ENCODE peak calls at places on chromosome 18, in four cellular contexts. Y is HepG2, N is K562, R is GM12878. H is an unnamed sample.

GRCh38 chr18:13159579-13159978 is 59.0 kb upstream of the LDLRAD4 start:
- DNase-seq in Y (peak), N (peak), R (no peak), H (peak)

GRCh38 chr18:44569391-44570055 is 111.2 kb upstream of the SETBP1 start:
- DNase-seq in Y (no peak), N (no peak), R (no peak), H (no peak)

GRCh38 chr18:78857252-78858150 is 122.1 kb upstream of the SALL3 start:
- DNase-seq in Y (no peak), N (no peak), R (no peak), H (no peak)

GRCh38 chr18:42052137-42052708 is 97.2 kb downstream of the PIK3C3 start:
- DNase-seq in Y (no peak), N (no peak), R (no peak), H (no peak)

GRCh38 chr18:45628979-45629958 is 14.0 kb downstream of the SLC14A2 start:
- DNase-seq in Y (no peak), N (no peak), R (no peak), H (peak)

GRCh38 chr18:51195602-51196115 is 1.8 kb downstream of the MEX3C start:
- DNase-seq in Y (peak), N (no peak), R (no peak), H (peak)

GRCh38 chr18:50152900-50153299 is 42.0 kb downstream of the MYO5B start:
- DNase-seq in Y (no peak), N (no peak), R (no peak), H (no peak)

GRCh38 chr18:35619468-35619867 is 37.9 kb downstream of the GALNT1 start:
- DNase-seq in Y (no peak), N (no peak), R (no peak), H (no peak)

GRCh38 chr18:68480196-68480595 is 234.7 kb downstream of the TMX3 start:
- DNase-seq in Y (no peak), N (no peak), R (no peak), H (no peak)

GRCh38 chr18:36469471-36469870 is 172.0 kb downstream of the FHOD3 start:
- DNase-seq in Y (no peak), N (no peak), R (no peak), H (no peak)

GRCh38 chr18:35424356-35424755 is 47.2 kb upstream of the ZNF396 start:
- DNase-seq in Y (no peak), N (no peak), R (no peak), H (no peak)

GRCh38 chr18:37836071-37836470 is 270.5 kb upstream of the CELF4 start:
- DNase-seq in Y (no peak), N (no peak), R (no peak), H (no peak)

GRCh38 chr18:22609642-22610041 is 191.9 kb upstream of the CTAGE1 start:
- DNase-seq in Y (peak), N (no peak), R (no peak), H (peak)

GRCh38 chr18:80133124-80133523 is 24.1 kb downstream of the ADNP2 start:
- DNase-seq in Y (no peak), N (no peak), R (no peak), H (no peak)

GRCh38 chr18:61551586-61551985 is 218.4 kb downstream of the CDH20 start:
- DNase-seq in Y (peak), N (peak), R (peak), H (peak)

GRCh38 chr18:78875268-78875997 is 104.2 kb upstream of the SALL3 start:
- DNase-seq in Y (peak), N (peak), R (no peak), H (no peak)

GRCh38 chr18:77039196-77040140 is 93.1 kb downstream of the MBP start:
- DNase-seq in Y (no peak), N (no peak), R (no peak), H (no peak)

GRCh38 chr18:75023473-75023872 is 185.5 kb downstream of the PTGR3 start:
- DNase-seq in Y (no peak), N (no peak), R (no peak), H (no peak)

GRCh38 chr18:9361191-9361590 is 26.6 kb downstream of the TWSG1 start:
- DNase-seq in Y (no peak), N (no peak), R (no peak), H (no peak)

GRCh38 chr18:7894592-7894991 is 327.5 kb downstream of the PTPRM start:
- DNase-seq in Y (no peak), N (no peak), R (no peak), H (no peak)

GRCh38 chr18:7895346-7895745 is 328.2 kb downstream of the PTPRM start:
- DNase-seq in Y (no peak), N (no peak), R (no peak), H (no peak)

GRCh38 chr18:7898181-7898580 is 331.1 kb downstream of the PTPRM start:
- DNase-seq in Y (no peak), N (no peak), R (no peak), H (no peak)

GRCh38 chr18:7897119-7897518 is 330.0 kb downstream of the PTPRM start:
- DNase-seq in Y (no peak), N (no peak), R (no peak), H (no peak)

GRCh38 chr18:7896164-7896563 is 329.0 kb downstream of the PTPRM start:
- DNase-seq in Y (no peak), N (no peak), R (no peak), H (no peak)
- TF ChIP-seq ESRRA in Y (no peak), N (no peak), R (no peak), H (no peak)

GRCh38 chr18:57803119-57803969 is at the start of gene ATP8B1:
- DNase-seq in Y (no peak), N (peak), R (no peak), H (peak)
- TF ChIP-seq POLR2AphosphoS2 in Y (no peak), N (no peak), R (no peak), H (no peak)

GRCh38 chr18:28151434-28151833 is 25.5 kb downstream of the CDH2 start:
- DNase-seq in Y (no peak), N (no peak), R (no peak), H (no peak)

GRCh38 chr18:28150925-28151324 is 26.0 kb downstream of the CDH2 start:
- DNase-seq in Y (no peak), N (no peak), R (no peak), H (no peak)

GRCh38 chr18:28143725-28144124 is 33.2 kb downstream of the CDH2 start:
- DNase-seq in Y (peak), N (no peak), R (no peak), H (no peak)

GRCh38 chr18:28149810-28150420 is 27.0 kb downstream of the CDH2 start:
- DNase-seq in Y (no peak), N (no peak), R (no peak), H (no peak)

GRCh38 chr18:28147674-28148171 is 29.2 kb downstream of the CDH2 start:
- DNase-seq in Y (peak), N (no peak), R (no peak), H (peak)
- TF ChIP-seq ESRRA in Y (no peak), N (no peak), R (no peak), H (no peak)

GRCh38 chr18:62957885-62958472 is 242.6 kb downstream of the PHLPP1 start:
- DNase-seq in Y (peak), N (no peak), R (no peak), H (no peak)
- TF ChIP-seq POLR2AphosphoS2 in Y (no peak), N (no peak), R (no peak), H (no peak)

DNA sequence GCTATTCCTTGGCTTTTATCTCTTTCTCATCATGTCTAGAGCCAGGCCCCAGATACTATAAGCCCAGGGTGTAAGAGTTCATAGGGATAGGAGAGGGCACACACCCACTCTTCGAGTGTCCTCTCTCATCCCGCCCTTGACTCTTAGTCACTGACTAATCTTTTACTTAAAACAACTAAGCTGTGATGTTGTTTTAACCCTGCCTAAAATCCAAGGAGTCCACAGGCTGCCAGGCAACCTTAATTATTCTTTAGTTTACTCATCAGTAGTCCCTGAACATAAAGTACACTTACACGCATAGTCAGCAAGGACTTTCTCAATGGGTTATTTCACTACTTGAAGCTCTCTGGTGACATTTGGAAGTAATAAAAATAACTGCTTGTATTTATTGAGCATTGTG is 28.4 kb downstream of the GREB1L start:
- DNase-seq in Y (no peak), N (no peak), R (no peak), H (peak)
- TF ChIP-seq ESRRA in Y (no peak), N (no peak), R (no peak), H (no peak)

GRCh38 chr18:3579701-3580100 is 129.7 kb downstream of the TGIF1 start:
- DNase-seq in Y (no peak), N (no peak), R (no peak), H (no peak)
- TF ChIP-seq POLR2AphosphoS2 in Y (no peak), N (no peak), R (no peak), H (no peak)

GRCh38 chr18:46706968-46707367 is 49.9 kb downstream of the ST8SIA5 start:
- DNase-seq in Y (peak), N (no peak), R (no peak), H (no peak)
- TF ChIP-seq ESRRA in Y (no peak), N (no peak), R (no peak), H (no peak)

H was measured in A549.